ENCODE peak calls at places on chromosomes 11 and 22, in ten cellular contexts. One of them, this sample, is unnamed.
A peak's percentile ranks its signal among the peaks of the same experiment; 100 is the strongest.

GRCh38 chr11:3786781-3787428 is 10.4 kb downstream of the NUP98 start:
- DNase-seq in WTC11: no peak
- DNase-seq in astrocyte of the cerebellum: peak; percentile 26
- DNase-seq in fibroblast of lung: peak; percentile 61
- DNase-seq in dorsolateral prefrontal cortex: no peak
- DNase-seq in GM12878: no peak
- DNase-seq in H9: no peak
- DNase-seq in tibial nerve: no peak
- DNase-seq in GM06990: no peak
- DNase-seq in GM20000: no peak
- DNase-seq in this sample: no peak

GRCh38 chr11:45247433-45247832 is 38.7 kb downstream of the SYT13 start:
- DNase-seq in GM20000: no peak
- DNase-seq in dorsolateral prefrontal cortex: no peak
- DNase-seq in tibial nerve: no peak
- DNase-seq in GM06990: no peak
- DNase-seq in H9: no peak
- DNase-seq in fibroblast of lung: no peak
- DNase-seq in astrocyte of the cerebellum: no peak
- DNase-seq in WTC11: no peak
- DNase-seq in GM12878: no peak
- DNase-seq in this sample: no peak

GRCh38 chr11:81368192-81368591 is 1365.5 kb downstream of the FAM181B start:
- DNase-seq in GM12878: no peak
- DNase-seq in astrocyte of the cerebellum: no peak
- DNase-seq in GM06990: no peak
- DNase-seq in dorsolateral prefrontal cortex: no peak
- DNase-seq in WTC11: no peak
- DNase-seq in fibroblast of lung: no peak
- DNase-seq in tibial nerve: no peak
- DNase-seq in GM20000: no peak
- DNase-seq in H9: no peak
- DNase-seq in this sample: no peak

GRCh38 chr11:36146437-36146836 is 142.8 kb downstream of the COMMD9 start:
- DNase-seq in GM20000: no peak
- DNase-seq in astrocyte of the cerebellum: no peak
- DNase-seq in GM12878: no peak
- DNase-seq in fibroblast of lung: peak; percentile 43
- DNase-seq in dorsolateral prefrontal cortex: no peak
- DNase-seq in GM06990: no peak
- DNase-seq in WTC11: no peak
- DNase-seq in H9: no peak
- DNase-seq in tibial nerve: no peak
- DNase-seq in this sample: no peak

GRCh38 chr22:28670691-28671261 is 8.9 kb downstream of the TTC28 start:
- DNase-seq in astrocyte of the cerebellum: no peak
- DNase-seq in WTC11: no peak
- DNase-seq in fibroblast of lung: peak; percentile 24
- DNase-seq in GM06990: no peak
- DNase-seq in GM12878: no peak
- DNase-seq in tibial nerve: no peak
- DNase-seq in GM20000: no peak
- DNase-seq in H9: no peak
- DNase-seq in dorsolateral prefrontal cortex: no peak
- DNase-seq in this sample: no peak

GRCh38 chr11:8318536-8318935 is 54.9 kb upstream of the LMO1 start:
- DNase-seq in tibial nerve: no peak
- DNase-seq in astrocyte of the cerebellum: no peak
- DNase-seq in GM06990: no peak
- DNase-seq in fibroblast of lung: no peak
- DNase-seq in GM20000: no peak
- DNase-seq in WTC11: peak; percentile 81
- DNase-seq in GM12878: no peak
- DNase-seq in H9: peak; percentile 77
- DNase-seq in dorsolateral prefrontal cortex: peak; percentile 9
- DNase-seq in this sample: no peak

GRCh38 chr11:45405916-45406670 is 120.0 kb upstream of the SYT13 start:
- DNase-seq in astrocyte of the cerebellum: no peak
- DNase-seq in GM06990: no peak
- DNase-seq in GM12878: no peak
- DNase-seq in fibroblast of lung: no peak
- DNase-seq in tibial nerve: no peak
- DNase-seq in dorsolateral prefrontal cortex: no peak
- DNase-seq in H9: no peak
- DNase-seq in GM20000: no peak
- DNase-seq in WTC11: no peak
- DNase-seq in this sample: no peak

GRCh38 chr22:37427128-37427710 is at the start of gene ELFN2:
- DNase-seq in dorsolateral prefrontal cortex: no peak
- DNase-seq in fibroblast of lung: peak; percentile 48
- DNase-seq in GM06990: no peak
- DNase-seq in GM12878: no peak
- DNase-seq in WTC11: peak; percentile 36
- DNase-seq in H9: no peak
- DNase-seq in astrocyte of the cerebellum: no peak
- DNase-seq in tibial nerve: no peak
- DNase-seq in GM20000: no peak
- DNase-seq in this sample: no peak

GRCh38 chr22:48489551-48490512 is 1337.8 kb downstream of the BRD1 start:
- DNase-seq in dorsolateral prefrontal cortex: no peak
- DNase-seq in fibroblast of lung: peak; percentile 34
- DNase-seq in GM06990: no peak
- DNase-seq in WTC11: no peak
- DNase-seq in tibial nerve: no peak
- DNase-seq in H9: peak; percentile 30
- DNase-seq in astrocyte of the cerebellum: no peak
- DNase-seq in GM20000: peak; percentile 45
- DNase-seq in GM12878: no peak
- DNase-seq in this sample: no peak

GRCh38 chr22:30823015-30823370 is 128.3 kb downstream of the OSBP2 start:
- DNase-seq in tibial nerve: no peak
- DNase-seq in fibroblast of lung: no peak
- DNase-seq in GM12878: no peak
- DNase-seq in astrocyte of the cerebellum: no peak
- DNase-seq in dorsolateral prefrontal cortex: no peak
- DNase-seq in H9: peak; percentile 50
- DNase-seq in GM20000: no peak
- DNase-seq in WTC11: peak; percentile 59
- DNase-seq in GM06990: no peak
- DNase-seq in this sample: no peak
- TF ChIP-seq CTCF in tibial nerve: no peak
- TF ChIP-seq CTCF in fibroblast of lung: no peak
- TF ChIP-seq CTCF in GM12878: no peak
- TF ChIP-seq CTCF in astrocyte of the cerebellum: no peak
- TF ChIP-seq CTCF in dorsolateral prefrontal cortex: no peak
- TF ChIP-seq CTCF in H9: peak; percentile 43
- TF ChIP-seq CTCF in GM20000: no peak
- TF ChIP-seq CTCF in WTC11: no peak
- TF ChIP-seq CTCF in GM06990: no peak
- TF ChIP-seq CTCF in this sample: no peak

GRCh38 chr11:107757661-107758060 is 45.8 kb upstream of the SLN start:
- DNase-seq in tibial nerve: no peak
- DNase-seq in WTC11: no peak
- DNase-seq in GM12878: no peak
- DNase-seq in GM20000: no peak
- DNase-seq in fibroblast of lung: no peak
- DNase-seq in GM06990: no peak
- DNase-seq in dorsolateral prefrontal cortex: no peak
- DNase-seq in astrocyte of the cerebellum: no peak
- DNase-seq in H9: no peak
- DNase-seq in this sample: no peak
- TF ChIP-seq CTCF in tibial nerve: no peak
- TF ChIP-seq CTCF in WTC11: no peak
- TF ChIP-seq CTCF in GM12878: peak; percentile 22
- TF ChIP-seq CTCF in GM20000: no peak
- TF ChIP-seq CTCF in fibroblast of lung: no peak
- TF ChIP-seq CTCF in GM06990: peak; percentile 12
- TF ChIP-seq CTCF in dorsolateral prefrontal cortex: no peak
- TF ChIP-seq CTCF in astrocyte of the cerebellum: no peak
- TF ChIP-seq CTCF in H9: peak; percentile 47
- TF ChIP-seq CTCF in this sample: peak; percentile 12

DNA sequence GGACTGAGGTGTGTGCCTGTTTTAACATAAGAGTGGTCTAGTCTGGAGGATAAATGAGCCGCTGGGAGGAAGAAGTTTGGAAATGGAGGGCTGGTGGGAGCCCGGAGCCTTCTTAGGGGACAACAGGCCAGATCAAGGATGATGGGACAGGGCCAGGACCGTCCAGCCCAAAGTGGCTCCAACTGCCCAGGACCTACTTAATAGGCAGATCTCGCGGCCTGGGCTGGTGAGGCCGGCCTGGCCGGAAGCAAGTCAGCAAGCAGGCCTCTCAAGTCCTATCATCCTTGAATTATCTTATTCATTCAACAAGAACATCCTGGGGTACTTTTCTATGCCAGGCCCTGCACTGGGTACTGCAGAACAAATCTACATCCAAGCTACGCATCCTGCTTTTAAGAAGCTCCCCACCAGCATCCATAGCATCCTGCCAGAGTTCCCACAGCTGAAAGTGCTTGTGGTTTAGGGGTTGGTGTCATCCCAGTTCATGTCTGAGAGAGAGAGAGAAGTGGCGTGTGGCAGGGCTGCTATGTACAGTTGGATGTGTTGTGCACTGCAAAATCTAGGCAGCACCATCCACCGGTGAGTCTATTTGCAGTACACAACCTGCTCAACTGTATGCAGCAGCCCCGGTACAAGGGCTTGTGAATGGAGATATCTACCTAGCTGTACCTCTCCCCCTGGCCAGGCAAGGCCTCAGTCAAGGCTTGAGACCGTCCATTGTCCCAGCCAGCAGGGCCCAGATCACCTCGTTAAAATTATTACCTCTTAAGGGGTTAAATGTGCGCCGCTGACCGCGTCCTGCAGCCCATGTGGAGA is 82.1 kb downstream of the FBLN1 start:
- DNase-seq in H9: no peak
- DNase-seq in WTC11: no peak
- DNase-seq in dorsolateral prefrontal cortex: no peak
- DNase-seq in astrocyte of the cerebellum: no peak
- DNase-seq in fibroblast of lung: peak; percentile 37
- DNase-seq in GM20000: no peak
- DNase-seq in GM06990: no peak
- DNase-seq in GM12878: no peak
- DNase-seq in tibial nerve: no peak
- DNase-seq in this sample: no peak
- TF ChIP-seq CTCF in H9: no peak
- TF ChIP-seq CTCF in WTC11: no peak
- TF ChIP-seq CTCF in dorsolateral prefrontal cortex: no peak
- TF ChIP-seq CTCF in astrocyte of the cerebellum: no peak
- TF ChIP-seq CTCF in fibroblast of lung: no peak
- TF ChIP-seq CTCF in GM20000: no peak
- TF ChIP-seq CTCF in GM06990: no peak
- TF ChIP-seq CTCF in GM12878: no peak
- TF ChIP-seq CTCF in tibial nerve: no peak
- TF ChIP-seq CTCF in this sample: no peak

GRCh38 chr22:34324763-34325162 is 404.5 kb upstream of the LARGE1 start:
- DNase-seq in H9: no peak
- DNase-seq in WTC11: no peak
- DNase-seq in astrocyte of the cerebellum: no peak
- DNase-seq in GM12878: no peak
- DNase-seq in GM20000: no peak
- DNase-seq in tibial nerve: no peak
- DNase-seq in dorsolateral prefrontal cortex: no peak
- DNase-seq in fibroblast of lung: no peak
- DNase-seq in GM06990: no peak
- DNase-seq in this sample: no peak
- TF ChIP-seq CTCF in H9: no peak
- TF ChIP-seq CTCF in WTC11: no peak
- TF ChIP-seq CTCF in astrocyte of the cerebellum: no peak
- TF ChIP-seq CTCF in GM12878: no peak
- TF ChIP-seq CTCF in GM20000: no peak
- TF ChIP-seq CTCF in tibial nerve: no peak
- TF ChIP-seq CTCF in dorsolateral prefrontal cortex: no peak
- TF ChIP-seq CTCF in fibroblast of lung: no peak
- TF ChIP-seq CTCF in GM06990: no peak
- TF ChIP-seq CTCF in this sample: no peak

GRCh38 chr11:30422828-30423648 is 100.1 kb downstream of the ARL14EP start:
- DNase-seq in fibroblast of lung: no peak
- DNase-seq in tibial nerve: no peak
- DNase-seq in dorsolateral prefrontal cortex: no peak
- DNase-seq in H9: no peak
- DNase-seq in GM06990: no peak
- DNase-seq in astrocyte of the cerebellum: no peak
- DNase-seq in GM12878: no peak
- DNase-seq in GM20000: no peak
- DNase-seq in WTC11: peak; percentile 26
- DNase-seq in this sample: no peak
- TF ChIP-seq CTCF in fibroblast of lung: no peak
- TF ChIP-seq CTCF in tibial nerve: no peak
- TF ChIP-seq CTCF in dorsolateral prefrontal cortex: no peak
- TF ChIP-seq CTCF in H9: no peak
- TF ChIP-seq CTCF in GM06990: no peak
- TF ChIP-seq CTCF in astrocyte of the cerebellum: no peak
- TF ChIP-seq CTCF in GM12878: no peak
- TF ChIP-seq CTCF in GM20000: no peak
- TF ChIP-seq CTCF in WTC11: no peak
- TF ChIP-seq CTCF in this sample: no peak

This sample was measured in GM12864.